ENCODE peak calls at places on chromosomes 3 and 15, in seven cellular contexts. One of them, this sample, is unnamed.
A peak's percentile ranks its signal among the peaks of the same experiment; 100 is the strongest.

GRCh38 chr3:46089237-46090011 is 62.1 kb upstream of the XCR1 start:
- DNase-seq in PC-9: peak; percentile 44
- DNase-seq in MM.1S: no peak
- DNase-seq in Karpas-422: peak; percentile 65
- DNase-seq in GM23248: peak; percentile 98
- DNase-seq in hepatocyte: peak; percentile 45
- DNase-seq in PC-3: peak; percentile 88
- DNase-seq in this sample: no peak

GRCh38 chr3:70882104-70882503 is 569.7 kb upstream of the MDFIC2 start:
- DNase-seq in PC-9: no peak
- DNase-seq in MM.1S: no peak
- DNase-seq in Karpas-422: no peak
- DNase-seq in GM23248: no peak
- DNase-seq in hepatocyte: peak; percentile 24
- DNase-seq in PC-3: peak; percentile 25
- DNase-seq in this sample: no peak

GRCh38 chr15:27248251-27248650 is 277.3 kb downstream of the GABRG3 start:
- DNase-seq in PC-9: no peak
- DNase-seq in MM.1S: no peak
- DNase-seq in Karpas-422: no peak
- DNase-seq in GM23248: no peak
- DNase-seq in hepatocyte: no peak
- DNase-seq in PC-3: no peak
- DNase-seq in this sample: no peak

GRCh38 chr15:31303434-31304073 is 23.1 kb upstream of the KLF13 start:
- DNase-seq in PC-9: no peak
- DNase-seq in MM.1S: no peak
- DNase-seq in Karpas-422: peak; percentile 63
- DNase-seq in GM23248: peak; percentile 42
- DNase-seq in hepatocyte: no peak
- DNase-seq in PC-3: no peak
- DNase-seq in this sample: peak; percentile 58

GRCh38 chr3:123750659-123751420 is 133.3 kb downstream of the MYLK start:
- DNase-seq in PC-9: peak; percentile 66
- DNase-seq in MM.1S: no peak
- DNase-seq in Karpas-422: no peak
- DNase-seq in GM23248: peak; percentile 92
- DNase-seq in hepatocyte: peak; percentile 45
- DNase-seq in PC-3: peak; percentile 95
- DNase-seq in this sample: no peak

GRCh38 chr3:188553569-188553968 is 399.6 kb downstream of the LPP start:
- DNase-seq in PC-9: no peak
- DNase-seq in MM.1S: no peak
- DNase-seq in Karpas-422: no peak
- DNase-seq in GM23248: peak; percentile 24
- DNase-seq in hepatocyte: no peak
- DNase-seq in PC-3: peak; percentile 55
- DNase-seq in this sample: no peak

GRCh38 chr3:139199421-139200010 is 144.3 kb upstream of the MRPS22 start:
- DNase-seq in PC-9: no peak
- DNase-seq in MM.1S: peak; percentile 13
- DNase-seq in Karpas-422: no peak
- DNase-seq in GM23248: peak; percentile 42
- DNase-seq in hepatocyte: no peak
- DNase-seq in PC-3: no peak
- DNase-seq in this sample: no peak

GRCh38 chr3:65562444-65562843 is 476.3 kb downstream of the MAGI1 start:
- DNase-seq in PC-9: no peak
- DNase-seq in MM.1S: no peak
- DNase-seq in Karpas-422: no peak
- DNase-seq in GM23248: no peak
- DNase-seq in hepatocyte: no peak
- DNase-seq in PC-3: no peak
- DNase-seq in this sample: no peak

GRCh38 chr3:71055602-71056001 is 527.9 kb downstream of the FOXP1 start:
- DNase-seq in PC-9: no peak
- DNase-seq in MM.1S: no peak
- DNase-seq in Karpas-422: no peak
- DNase-seq in GM23248: peak; percentile 28
- DNase-seq in hepatocyte: no peak
- DNase-seq in PC-3: peak; percentile 90
- DNase-seq in this sample: no peak

DNA sequence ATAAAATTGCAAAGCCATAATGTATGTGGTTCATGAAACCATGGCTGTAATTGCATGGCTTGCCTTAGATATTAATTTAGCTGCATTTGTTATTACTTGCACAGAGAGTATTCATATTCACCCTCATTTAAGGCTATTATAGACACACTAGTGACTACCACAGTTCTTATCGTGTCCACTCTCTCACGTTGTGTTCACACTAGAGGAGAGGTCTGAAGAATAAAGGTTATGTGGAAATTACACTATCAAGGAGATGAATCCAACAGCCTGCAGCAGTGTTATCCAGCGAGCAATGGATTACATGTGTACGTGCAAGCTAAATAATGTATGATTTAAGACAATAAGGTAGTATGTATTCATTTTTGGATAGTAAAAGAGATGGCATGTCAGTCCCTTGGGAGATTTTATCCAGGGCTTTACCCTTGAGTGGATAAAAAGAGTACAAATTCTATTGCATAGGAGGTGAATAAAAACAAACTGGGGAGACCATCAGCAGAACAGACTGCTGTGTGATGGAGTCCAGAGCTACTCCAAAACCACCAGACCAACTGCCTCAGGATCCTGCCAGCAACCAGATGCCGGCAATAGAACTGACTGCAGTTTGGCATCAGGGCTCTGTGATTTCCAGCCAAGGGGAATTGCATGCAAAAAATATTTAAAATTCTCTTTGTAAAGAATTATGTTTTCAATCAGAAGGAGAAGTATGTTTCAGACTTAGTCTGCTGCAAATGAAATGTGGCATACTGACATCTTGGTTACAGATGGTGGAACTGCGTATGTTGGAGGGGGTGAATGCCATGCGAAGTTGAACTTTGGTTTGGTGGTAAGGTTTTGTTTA is 146.6 kb downstream of the RBMS3 start:
- DNase-seq in PC-9: no peak
- DNase-seq in MM.1S: no peak
- DNase-seq in Karpas-422: no peak
- DNase-seq in GM23248: peak; percentile 34
- DNase-seq in hepatocyte: no peak
- DNase-seq in PC-3: no peak
- DNase-seq in this sample: no peak
- H3K27ac ChIP-seq in PC-9: no peak overlapping the region
- H3K27ac ChIP-seq in MM.1S: no peak overlapping the region
- H3K27ac ChIP-seq in Karpas-422: no peak overlapping the region
- H3K27ac ChIP-seq in GM23248: no peak overlapping the region
- H3K27ac ChIP-seq in hepatocyte: no peak overlapping the region
- H3K27ac ChIP-seq in PC-3: no peak overlapping the region
- H3K27ac ChIP-seq in this sample: no peak overlapping the region

DNA sequence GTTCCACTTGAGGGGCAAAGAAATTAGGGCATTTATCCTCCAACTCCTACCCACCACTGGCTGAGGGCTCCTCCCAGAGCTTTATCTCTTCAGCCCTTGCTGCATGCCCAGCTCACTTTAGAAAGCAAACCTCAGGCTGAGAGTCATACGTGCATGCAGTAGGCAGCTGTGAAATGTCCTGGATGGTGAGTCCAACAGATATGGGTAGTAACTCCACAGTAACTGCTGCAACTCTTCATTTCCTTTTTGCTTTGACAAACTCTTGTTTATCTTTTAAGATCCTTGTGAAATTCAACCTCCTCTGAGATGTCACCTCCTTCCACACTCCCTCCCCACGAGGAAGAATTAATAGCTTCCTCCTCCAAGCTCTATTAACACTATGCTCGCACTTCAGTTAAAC is 35.9 kb upstream of the CTNNB1 start:
- DNase-seq in PC-9: no peak
- DNase-seq in MM.1S: no peak
- DNase-seq in Karpas-422: no peak
- DNase-seq in GM23248: no peak
- DNase-seq in hepatocyte: peak; percentile 37
- DNase-seq in PC-3: no peak
- DNase-seq in this sample: no peak
- H3K9me2 ChIP-seq in PC-9: no peaks in the 10 kb centered on the region
- H3K9me2 ChIP-seq in MM.1S: no peaks in the 10 kb centered on the region
- H3K9me2 ChIP-seq in Karpas-422: no peaks in the 10 kb centered on the region
- H3K9me2 ChIP-seq in GM23248: no peaks in the 10 kb centered on the region
- H3K9me2 ChIP-seq in hepatocyte: no peaks in the 10 kb centered on the region
- H3K9me2 ChIP-seq in PC-3: no peaks in the 10 kb centered on the region
- H3K9me2 ChIP-seq in this sample: no peaks in the 10 kb centered on the region

GRCh38 chr3:42605550-42606173 is 5.2 kb downstream of the NKTR start:
- DNase-seq in PC-9: no peak
- DNase-seq in MM.1S: no peak
- DNase-seq in Karpas-422: no peak
- DNase-seq in GM23248: peak; percentile 41
- DNase-seq in hepatocyte: no peak
- DNase-seq in PC-3: no peak
- DNase-seq in this sample: no peak
- H3K4me2 ChIP-seq in PC-9: no peak overlapping the region
- H3K4me2 ChIP-seq in MM.1S: no peak overlapping the region
- H3K4me2 ChIP-seq in Karpas-422: peak overlapping the region; percentile 28
- H3K4me2 ChIP-seq in GM23248: no peak overlapping the region
- H3K4me2 ChIP-seq in hepatocyte: peak overlapping the region; percentile 14
- H3K4me2 ChIP-seq in PC-3: no peak overlapping the region
- H3K4me2 ChIP-seq in this sample: peak overlapping the region; percentile 88

DNA sequence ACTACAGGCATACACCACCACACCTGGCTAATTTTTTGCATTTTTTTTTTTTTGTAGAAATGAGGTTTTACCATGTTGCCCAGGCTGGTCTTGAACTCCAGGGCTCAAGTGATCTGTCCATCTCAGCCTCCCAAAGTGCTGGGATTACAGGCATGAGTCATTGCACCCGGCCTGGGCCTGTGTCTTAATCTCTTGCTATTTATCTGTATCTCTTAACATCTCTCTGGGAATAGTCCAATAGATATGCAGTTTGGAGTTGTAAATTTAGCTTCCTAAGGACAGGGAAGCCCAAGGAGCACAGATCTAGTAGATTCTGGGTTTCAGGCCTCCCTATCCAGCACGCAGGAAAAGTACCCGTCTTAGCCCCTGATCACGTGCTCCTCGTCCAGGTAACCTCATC is 12.5 kb upstream of the CTDSPL start:
- DNase-seq in PC-9: no peak
- DNase-seq in MM.1S: no peak
- DNase-seq in Karpas-422: no peak
- DNase-seq in GM23248: no peak
- DNase-seq in hepatocyte: no peak
- DNase-seq in PC-3: no peak
- DNase-seq in this sample: no peak
- H3K27ac ChIP-seq in PC-9: no peak overlapping the region
- H3K27ac ChIP-seq in MM.1S: no peak overlapping the region
- H3K27ac ChIP-seq in Karpas-422: no peak overlapping the region
- H3K27ac ChIP-seq in GM23248: no peak overlapping the region
- H3K27ac ChIP-seq in hepatocyte: no peak overlapping the region
- H3K27ac ChIP-seq in PC-3: no peak overlapping the region
- H3K27ac ChIP-seq in this sample: no peak overlapping the region

DNA sequence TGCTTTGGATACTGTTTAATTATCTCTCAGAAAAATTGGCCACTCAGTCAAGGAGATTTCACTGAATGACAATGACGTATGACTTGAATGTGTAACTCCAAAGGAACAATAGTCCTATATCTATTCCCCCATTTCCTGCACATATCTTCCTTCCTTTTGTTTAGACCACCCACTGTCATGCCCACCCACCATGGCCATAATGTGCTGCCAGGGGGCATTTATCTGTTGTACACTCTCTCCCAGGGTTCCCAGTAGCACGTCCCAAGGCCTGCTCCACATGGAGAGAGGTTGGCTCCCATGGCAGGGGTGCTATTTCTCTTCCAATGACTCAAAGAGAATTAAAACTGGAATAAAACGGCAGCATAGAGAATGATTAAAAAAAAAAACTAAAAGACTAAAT is 36.8 kb upstream of the CTNNB1 start:
- DNase-seq in PC-9: no peak
- DNase-seq in MM.1S: no peak
- DNase-seq in Karpas-422: no peak
- DNase-seq in GM23248: no peak
- DNase-seq in hepatocyte: no peak
- DNase-seq in PC-3: no peak
- DNase-seq in this sample: no peak
- H3K9me2 ChIP-seq in PC-9: no peaks in the 10 kb centered on the region
- H3K9me2 ChIP-seq in MM.1S: no peaks in the 10 kb centered on the region
- H3K9me2 ChIP-seq in Karpas-422: no peaks in the 10 kb centered on the region
- H3K9me2 ChIP-seq in GM23248: no peaks in the 10 kb centered on the region
- H3K9me2 ChIP-seq in hepatocyte: no peaks in the 10 kb centered on the region
- H3K9me2 ChIP-seq in PC-3: no peaks in the 10 kb centered on the region
- H3K9me2 ChIP-seq in this sample: no peaks in the 10 kb centered on the region

GRCh38 chr3:72082776-72083477 is 298.0 kb upstream of the PROK2 start:
- DNase-seq in PC-9: no peak
- DNase-seq in MM.1S: no peak
- DNase-seq in Karpas-422: peak; percentile 74
- DNase-seq in GM23248: no peak
- DNase-seq in hepatocyte: no peak
- DNase-seq in PC-3: no peak
- DNase-seq in this sample: peak; percentile 40
- H3K4me2 ChIP-seq in PC-9: no peak overlapping the region
- H3K4me2 ChIP-seq in MM.1S: peak overlapping the region; percentile 40
- H3K4me2 ChIP-seq in Karpas-422: peak overlapping the region; percentile 66
- H3K4me2 ChIP-seq in GM23248: no peak overlapping the region
- H3K4me2 ChIP-seq in hepatocyte: no peak overlapping the region
- H3K4me2 ChIP-seq in PC-3: no peak overlapping the region
- H3K4me2 ChIP-seq in this sample: peak overlapping the region; percentile 71

GRCh38 chr15:35616436-35617271 is 70.7 kb upstream of the DPH6 start:
- DNase-seq in PC-9: no peak
- DNase-seq in MM.1S: no peak
- DNase-seq in Karpas-422: no peak
- DNase-seq in GM23248: no peak
- DNase-seq in hepatocyte: no peak
- DNase-seq in PC-3: no peak
- DNase-seq in this sample: no peak

GRCh38 chr15:35622641-35623340 is 76.8 kb upstream of the DPH6 start:
- DNase-seq in PC-9: no peak
- DNase-seq in MM.1S: no peak
- DNase-seq in Karpas-422: no peak
- DNase-seq in GM23248: no peak
- DNase-seq in hepatocyte: no peak
- DNase-seq in PC-3: no peak
- DNase-seq in this sample: no peak

GRCh38 chr15:35618260-35619188 is 72.6 kb upstream of the DPH6 start:
- DNase-seq in PC-9: no peak
- DNase-seq in MM.1S: no peak
- DNase-seq in Karpas-422: no peak
- DNase-seq in GM23248: peak; percentile 16
- DNase-seq in hepatocyte: no peak
- DNase-seq in PC-3: no peak
- DNase-seq in this sample: no peak
- H3K27ac ChIP-seq in PC-9: no peak overlapping the region
- H3K27ac ChIP-seq in MM.1S: no peak overlapping the region
- H3K27ac ChIP-seq in Karpas-422: no peak overlapping the region
- H3K27ac ChIP-seq in GM23248: no peak overlapping the region
- H3K27ac ChIP-seq in hepatocyte: no peak overlapping the region
- H3K27ac ChIP-seq in PC-3: no peak overlapping the region
- H3K27ac ChIP-seq in this sample: no peak overlapping the region